ENCODE peak calls at places on chromosomes 4 and X, in five cellular contexts. G is fibroblast of pulmonary artery, H is PC-3, C is stomach, P is lung. E is an unnamed sample.
A peak's percentile ranks its signal among the peaks of the same experiment; 100 is the strongest.

GRCh38 chrX:43633757-43634156 is 22.3 kb upstream of the MAOA start:
- DNase-seq in G (no peak), H (peak; percentile 64), C (no peak), P (no peak), E (no peak)

GRCh38 chr4:176584031-176584430 is 208.7 kb downstream of the VEGFC start:
- DNase-seq in G (no peak), H (no peak), C (no peak), P (no peak), E (no peak)

GRCh38 chrX:74419861-74420193 is 1.5 kb upstream of the SLC16A2 start:
- DNase-seq in G (no peak), H (peak; percentile 32), C (no peak), P (no peak), E (no peak)

GRCh38 chr4:16916719-16917337 is 18.4 kb upstream of the LDB2 start:
- DNase-seq in G (peak; percentile 42), H (peak; percentile 79), C (peak; percentile 77), P (no peak), E (peak; percentile 74)

GRCh38 chr4:178672512-178672911 is 1230.3 kb upstream of the AGA start:
- DNase-seq in G (no peak), H (peak; percentile 19), C (no peak), P (no peak), E (no peak)

GRCh38 chr4:128571747-128572146 is 237.8 kb upstream of the JADE1 start:
- DNase-seq in G (peak; percentile 94), H (peak; percentile 78), C (no peak), P (peak; percentile 36), E (no peak)

GRCh38 chr4:103423261-103423660 is 225.1 kb upstream of the CENPE start:
- DNase-seq in G (no peak), H (no peak), C (no peak), P (no peak), E (no peak)

GRCh38 chrX:3415011-3415410 is 68.6 kb upstream of the MXRA5 start:
- DNase-seq in G (no peak), H (no peak), C (no peak), P (no peak), E (no peak)

GRCh38 chr4:124459196-124459921 is 253.2 kb downstream of the ANKRD50 start:
- DNase-seq in G (no peak), H (no peak), C (no peak), P (no peak), E (no peak)

GRCh38 chr4:44448548-44449443 is at the start of gene KCTD8:
- DNase-seq in G (peak; percentile 92), H (peak; percentile 87), C (peak; percentile 93), P (peak; percentile 71), E (peak; percentile 37)

GRCh38 chrX:151713859-151714258 is 2.0 kb upstream of the FATE1 start:
- DNase-seq in G (peak; percentile 12), H (peak; percentile 47), C (no peak), P (no peak), E (peak; percentile 62)

GRCh38 chrX:129706395-129707072 is 32.2 kb upstream of the XPNPEP2 start:
- DNase-seq in G (no peak), H (peak; percentile 30), C (peak; percentile 45), P (no peak), E (peak; percentile 2)

GRCh38 chr4:108219998-108220397 is 51.3 kb upstream of the LEF1 start:
- DNase-seq in G (no peak), H (no peak), C (no peak), P (no peak), E (no peak)

GRCh38 chr4:177124436-177124835 is 185.2 kb upstream of the NEIL3 start:
- DNase-seq in G (no peak), H (no peak), C (no peak), P (no peak), E (no peak)

GRCh38 chr4:136395212-136395722 is 1137.0 kb downstream of the PCDH18 start:
- DNase-seq in G (no peak), H (no peak), C (no peak), P (no peak), E (no peak)

GRCh38 chr4:140427104-140427918 is at the start of gene CLGN:
- DNase-seq in G (peak; percentile 41), H (peak; percentile 66), C (peak; percentile 62), P (peak; percentile 48), E (peak; percentile 78)

GRCh38 chr4:48635980-48636379 is 144.1 kb downstream of the FRYL start:
- DNase-seq in G (no peak), H (no peak), C (no peak), P (no peak), E (no peak)

GRCh38 chr4:147117400-147117799 is 171.7 kb upstream of the TTC29 start:
- DNase-seq in G (peak; percentile 66), H (no peak), C (no peak), P (no peak), E (no peak)

GRCh38 chr4:17447675-17448298 is 64.1 kb downstream of the QDPR start:
- DNase-seq in G (peak; percentile 88), H (peak; percentile 74), C (peak; percentile 33), P (peak; percentile 35), E (peak; percentile 59)

GRCh38 chrX:107686792-107687191 is 58.5 kb downstream of the PRPS1 start:
- DNase-seq in G (peak; percentile 16), H (no peak), C (no peak), P (no peak), E (peak; percentile 42)

GRCh38 chrX:85004255-85004654 is 578 bp downstream of the APOOL start:
- DNase-seq in G (peak; percentile 8), H (peak; percentile 52), C (no peak), P (no peak), E (peak; percentile 1)

GRCh38 chr4:159722052-159722451 is 619.2 kb downstream of the RAPGEF2 start:
- DNase-seq in G (no peak), H (no peak), C (no peak), P (no peak), E (no peak)

GRCh38 chr4:109811707-109812106 is 3.9 kb upstream of the GAR1 start:
- DNase-seq in G (no peak), H (no peak), C (no peak), P (no peak), E (no peak)

GRCh38 chr4:1347410-1347864 is 429 bp downstream of the UVSSA start:
- DNase-seq in G (peak; percentile 88), H (peak; percentile 55), C (peak; percentile 72), P (peak; percentile 79), E (peak; percentile 63)

GRCh38 chr4:73603307-73603710 is 16.9 kb downstream of the RASSF6 start:
- DNase-seq in G (peak; percentile 87), H (peak; percentile 75), C (peak; percentile 42), P (no peak), E (peak; percentile 46)

GRCh38 chr4:185322805-185323204 is 72.9 kb downstream of the LRP2BP start:
- DNase-seq in G (no peak), H (no peak), C (no peak), P (no peak), E (no peak)

GRCh38 chr4:174218127-174218790 is 65.2 kb downstream of the FBXO8 start:
- DNase-seq in G (peak; percentile 30), H (no peak), C (no peak), P (no peak), E (no peak)

GRCh38 chr4:176261018-176261417 is 8.0 kb downstream of the ASB5 start:
- DNase-seq in G (no peak), H (no peak), C (no peak), P (no peak), E (no peak)

GRCh38 chrX:13190051-13190450 is 129.8 kb downstream of the ATXN3L start:
- DNase-seq in G (no peak), H (peak; percentile 60), C (no peak), P (no peak), E (no peak)

GRCh38 chrX:67545772-67546495 is 2.1 kb downstream of the AR start:
- DNase-seq in G (peak; percentile 13), H (no peak), C (no peak), P (no peak), E (no peak)

GRCh38 chr4:173371292-173372192 is 788 bp downstream of the SAP30 start:
- DNase-seq in G (peak; percentile 78), H (peak; percentile 58), C (peak; percentile 73), P (peak; percentile 68), E (peak; percentile 50)

GRCh38 chr4:92615049-92615448 is 311.3 kb downstream of the GRID2 start:
- DNase-seq in G (no peak), H (no peak), C (no peak), P (no peak), E (no peak)

GRCh38 chrX:12950851-12951589 is 23.9 kb upstream of the TMSB4X start:
- DNase-seq in G (no peak), H (no peak), C (peak; percentile 39), P (no peak), E (peak; percentile 55)

GRCh38 chrX:1435241-1435900 is 17.3 kb downstream of the ASMTL start:
- DNase-seq in G (no peak), H (no peak), C (no peak), P (no peak), E (no peak)

GRCh38 chr4:111678908-111679307 is 466.3 kb upstream of the FAM241A start:
- DNase-seq in G (no peak), H (no peak), C (no peak), P (no peak), E (no peak)

GRCh38 chr4:159434496-159435241 is 331.8 kb downstream of the RAPGEF2 start:
- DNase-seq in G (peak; percentile 66), H (peak; percentile 65), C (no peak), P (no peak), E (no peak)

GRCh38 chr4:48196758-48197504 is 62.9 kb upstream of the TXK start:
- DNase-seq in G (no peak), H (no peak), C (no peak), P (no peak), E (no peak)

GRCh38 chr4:36138221-36138620 is 106.1 kb downstream of the ARAP2 start:
- DNase-seq in G (peak; percentile 66), H (peak; percentile 3), C (no peak), P (no peak), E (no peak)

GRCh38 chrX:151393514-151393913 is 3.5 kb upstream of the VMA21 start:
- DNase-seq in G (no peak), H (no peak), C (no peak), P (no peak), E (no peak)

GRCh38 chr4:23333556-23333945 is 556.3 kb downstream of the PPARGC1A start:
- DNase-seq in G (peak; percentile 66), H (peak; percentile 49), C (no peak), P (no peak), E (no peak)

GRCh38 chr4:132572210-132572609 is 576.9 kb upstream of the PCDH10 start:
- DNase-seq in G (peak; percentile 94), H (no peak), C (no peak), P (no peak), E (no peak)
- TF ChIP-seq CTCF in G (peak; percentile 29), H (no peak), C (no peak), P (no peak), E (no peak)

GRCh38 chr4:22238742-22239141 is 277.1 kb downstream of the ADGRA3 start:
- DNase-seq in G (peak; percentile 5), H (no peak), C (no peak), P (no peak), E (no peak)
- TF ChIP-seq CTCF in G (peak; percentile 34), H (no peak), C (no peak), P (no peak), E (no peak)

GRCh38 chrX:7941390-7942042 is 14.3 kb upstream of the PNPLA4 start:
- DNase-seq in G (peak; percentile 6), H (peak; percentile 36), C (no peak), P (no peak), E (peak; percentile 3)
- TF ChIP-seq CTCF in G (peak; percentile 39), H (peak; percentile 63), C (no peak), P (no peak), E (peak; percentile 22)

GRCh38 chrX:40552768-40553167 is 28.0 kb upstream of the ATP6AP2 start:
- DNase-seq in G (peak; percentile 6), H (peak; percentile 34), C (no peak), P (no peak), E (peak; percentile 8)
- TF ChIP-seq CTCF in G (peak; percentile 7), H (peak; percentile 55), C (no peak), P (no peak), E (no peak)

GRCh38 chr4:166501941-166502382 is 628.9 kb downstream of the TLL1 start:
- DNase-seq in G (peak; percentile 55), H (no peak), C (no peak), P (no peak), E (no peak)
- TF ChIP-seq CTCF in G (peak; percentile 67), H (peak; percentile 39), C (no peak), P (no peak), E (no peak)